ENCODE peak calls at places on chromosomes 16 and 17, in eight cellular contexts. M is ovary, W is colonic mucosa, E is ascending aorta, L is tibial nerve, O is OCI-LY7, I is neural progenitor cell, V is breast epithelium. S is an unnamed sample. For H3K4me1, the result is how much of the 10 kb centered on the place peaks cover.

GRCh38 chr17:74042744-74043486 is 160.6 kb upstream of the RPL38 start:
- DNase-seq in M (no peak), W (no peak), E (peak), L (peak), O (no peak), I (no peak), V (peak), S (peak)

GRCh38 chr16:27455700-27456099 is 53.7 kb downstream of the IL21R start:
- DNase-seq in M (no peak), W (no peak), E (no peak), L (no peak), O (no peak), I (no peak), V (no peak), S (no peak)

GRCh38 chr16:58222532-58223316 is 24.8 kb upstream of the CSNK2A2 start:
- DNase-seq in M (no peak), W (no peak), E (no peak), L (no peak), O (no peak), I (no peak), V (no peak), S (peak)

GRCh38 chr17:43720311-43721060 is 38.1 kb downstream of the SOST start:
- DNase-seq in M (peak), W (peak), E (peak), L (peak), O (peak), I (peak), V (peak), S (peak)

GRCh38 chr16:3654249-3654991 is at the start of gene DNASE1:
- DNase-seq in M (peak), W (peak), E (no peak), L (peak), O (peak), I (peak), V (no peak), S (peak)

GRCh38 chr16:89368604-89369249 is 121.6 kb downstream of the ANKRD11 start:
- DNase-seq in M (no peak), W (no peak), E (no peak), L (no peak), O (no peak), I (no peak), V (no peak), S (no peak)

GRCh38 chr16:12257926-12258561 is 281.5 kb downstream of the SNX29 start:
- DNase-seq in M (no peak), W (peak), E (no peak), L (no peak), O (peak), I (peak), V (peak), S (no peak)

GRCh38 chr16:281660-282249 is 1.2 kb upstream of the PDIA2 start:
- DNase-seq in M (no peak), W (no peak), E (no peak), L (no peak), O (no peak), I (no peak), V (no peak), S (no peak)

GRCh38 chr17:51050291-51051033 is 70.2 kb downstream of the SPAG9 start:
- DNase-seq in M (no peak), W (no peak), E (no peak), L (no peak), O (peak), I (no peak), V (no peak), S (no peak)

GRCh38 chr16:12236491-12237030 is 260.0 kb downstream of the SNX29 start:
- DNase-seq in M (no peak), W (no peak), E (no peak), L (no peak), O (peak), I (no peak), V (no peak), S (no peak)

GRCh38 chr16:86283944-86284343 is 226.4 kb upstream of the FOXF1 start:
- DNase-seq in M (no peak), W (peak), E (no peak), L (no peak), O (no peak), I (no peak), V (no peak), S (no peak)

GRCh38 chr17:30716461-30717289 is 107.8 kb downstream of the CRLF3 start:
- DNase-seq in M (no peak), W (no peak), E (no peak), L (no peak), O (peak), I (no peak), V (no peak), S (no peak)

GRCh38 chr16:53034306-53034705 is 18.4 kb downstream of the CHD9NB start:
- DNase-seq in M (no peak), W (no peak), E (no peak), L (no peak), O (no peak), I (no peak), V (no peak), S (no peak)

GRCh38 chr17:66841744-66842143 is 6.8 kb downstream of the CACNG5 start:
- DNase-seq in M (no peak), W (no peak), E (no peak), L (no peak), O (no peak), I (no peak), V (no peak), S (no peak)

GRCh38 chr16:67719778-67720144 is 645 bp upstream of the GFOD2 start:
- DNase-seq in M (peak), W (peak), E (no peak), L (peak), O (peak), I (peak), V (no peak), S (peak)

GRCh38 chr17:16870253-16871245 is 101.4 kb downstream of the TNFRSF13B start:
- DNase-seq in M (no peak), W (no peak), E (no peak), L (no peak), O (no peak), I (no peak), V (peak), S (no peak)

GRCh38 chr17:47733047-47733413 is at the start of gene TBX21:
- DNase-seq in M (no peak), W (peak), E (peak), L (no peak), O (peak), I (peak), V (peak), S (peak)
- TF ChIP-seq CTCF in M (no peak), W (no peak), E (no peak), L (peak), O (peak), I (peak), V (no peak), S (peak)

GRCh38 chr17:8019665-8020064 is 17.2 kb downstream of the GUCY2D start:
- DNase-seq in M (no peak), W (no peak), E (no peak), L (no peak), O (no peak), I (no peak), V (no peak), S (no peak)

GRCh38 chr17:8019161-8019560 is 16.7 kb downstream of the GUCY2D start:
- DNase-seq in M (no peak), W (no peak), E (no peak), L (no peak), O (no peak), I (peak), V (no peak), S (no peak)

GRCh38 chr17:8020251-8020650 is 17.8 kb downstream of the GUCY2D start:
- DNase-seq in M (no peak), W (no peak), E (no peak), L (no peak), O (no peak), I (no peak), V (no peak), S (no peak)

GRCh38 chr17:8016632-8017424 is 14.4 kb downstream of the GUCY2D start:
- DNase-seq in M (no peak), W (peak), E (no peak), L (peak), O (peak), I (peak), V (no peak), S (peak)

DNA sequence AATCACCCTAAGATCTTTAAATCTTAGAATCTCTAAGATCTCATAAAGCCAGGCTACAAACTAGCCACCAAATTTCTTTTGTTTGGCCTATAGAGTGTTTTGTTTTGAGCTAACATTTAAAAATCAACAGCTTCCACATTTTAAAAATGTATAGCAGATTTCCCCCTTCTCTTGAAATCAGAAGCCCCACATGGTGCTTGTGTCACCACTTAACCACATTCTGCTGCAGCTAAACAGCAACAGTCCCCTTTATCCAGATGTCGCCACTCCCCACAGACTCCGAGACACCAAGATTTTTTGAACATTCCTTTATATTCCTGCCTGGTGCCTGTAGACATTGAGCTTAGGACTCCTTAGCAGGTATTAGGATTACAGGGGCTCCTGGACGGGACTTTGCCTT is 16.0 kb downstream of the GUCY2D start:
- DNase-seq in M (no peak), W (no peak), E (no peak), L (no peak), O (no peak), I (no peak), V (no peak), S (no peak)
- H3K4me1 ChIP-seq in M (under half), W (under half), E (under half), L (under half), O (under half), I (under half), V (under half), S (under half)

GRCh38 chr17:35766489-35766877 is 5.8 kb downstream of the C17orf50 start:
- DNase-seq in M (no peak), W (no peak), E (no peak), L (no peak), O (no peak), I (no peak), V (no peak), S (no peak)

GRCh38 chr17:35766903-35767510 is 6.3 kb downstream of the C17orf50 start:
- DNase-seq in M (no peak), W (no peak), E (no peak), L (peak), O (peak), I (no peak), V (no peak), S (peak)

GRCh38 chr17:35768796-35769195 is 8.1 kb downstream of the C17orf50 start:
- DNase-seq in M (no peak), W (no peak), E (no peak), L (no peak), O (no peak), I (no peak), V (no peak), S (no peak)

GRCh38 chr17:35773129-35773528 is 12.4 kb downstream of the C17orf50 start:
- DNase-seq in M (no peak), W (no peak), E (no peak), L (no peak), O (no peak), I (no peak), V (no peak), S (no peak)

GRCh38 chr17:35769895-35770486 is 9.3 kb downstream of the C17orf50 start:
- DNase-seq in M (no peak), W (no peak), E (no peak), L (no peak), O (no peak), I (no peak), V (no peak), S (no peak)
- TF ChIP-seq CTCF in M (no peak), W (no peak), E (no peak), L (no peak), O (peak), I (peak), V (no peak), S (peak)

GRCh38 chr17:75353176-75353575 is 52.3 kb downstream of the GRB2 start:
- DNase-seq in M (no peak), W (no peak), E (no peak), L (no peak), O (no peak), I (no peak), V (no peak), S (no peak)
- H3K4me1 ChIP-seq in M (under half), W (under half), E (under half), L (under half), O (half or more), I (under half), V (under half), S (under half)

GRCh38 chr16:71883193-71883848 is 661 bp downstream of the ZNF821 start:
- DNase-seq in M (peak), W (peak), E (no peak), L (peak), O (peak), I (no peak), V (no peak), S (peak)
- TF ChIP-seq CTCF in M (no peak), W (no peak), E (no peak), L (no peak), O (no peak), I (peak), V (no peak), S (no peak)

GRCh38 chr17:10821062-10821461 is 16.8 kb downstream of the PIRT start:
- DNase-seq in M (no peak), W (no peak), E (no peak), L (no peak), O (no peak), I (no peak), V (no peak), S (no peak)
- H3K4me1 ChIP-seq in M (under half), W (under half), E (under half), L (under half), O (under half), I (under half), V (under half), S (under half)

GRCh38 chr16:60295451-60295850 is 1561.3 kb upstream of the GOT2 start:
- DNase-seq in M (no peak), W (no peak), E (no peak), L (no peak), O (no peak), I (no peak), V (no peak), S (no peak)
- TF ChIP-seq CTCF in M (no peak), W (no peak), E (no peak), L (no peak), O (no peak), I (no peak), V (no peak), S (no peak)

GRCh38 chr17:46060461-46060860 is 61.4 kb downstream of the STH start:
- DNase-seq in M (no peak), W (no peak), E (no peak), L (no peak), O (no peak), I (no peak), V (no peak), S (no peak)

GRCh38 chr17:46056800-46057304 is 57.8 kb downstream of the STH start:
- DNase-seq in M (no peak), W (no peak), E (no peak), L (no peak), O (no peak), I (no peak), V (no peak), S (no peak)

GRCh38 chr17:46061435-46061834 is 62.4 kb downstream of the STH start:
- DNase-seq in M (no peak), W (no peak), E (no peak), L (no peak), O (no peak), I (no peak), V (no peak), S (peak)

GRCh38 chr17:46057366-46057765 is 58.3 kb downstream of the STH start:
- DNase-seq in M (no peak), W (no peak), E (no peak), L (no peak), O (no peak), I (no peak), V (no peak), S (peak)

DNA sequence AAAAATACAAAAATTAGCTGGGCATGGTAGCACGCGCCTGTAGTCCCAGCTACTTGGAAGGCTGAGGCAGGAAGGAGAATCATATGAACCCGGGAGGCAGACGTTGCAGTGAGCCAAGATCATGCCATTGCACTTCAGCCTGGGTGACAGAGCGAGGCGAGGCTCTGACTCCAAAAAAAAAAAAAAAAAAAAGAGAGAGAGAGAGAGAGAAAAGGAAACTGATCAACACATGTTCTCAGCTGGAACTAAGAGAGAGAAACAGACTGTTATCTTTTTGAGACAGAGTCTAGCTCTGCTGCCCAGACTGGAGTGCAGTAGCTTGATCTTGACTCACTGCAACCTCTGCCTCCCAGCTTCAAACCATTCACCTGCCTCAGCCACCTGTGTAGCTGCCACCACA is 60.4 kb downstream of the STH start:
- DNase-seq in M (no peak), W (no peak), E (no peak), L (no peak), O (no peak), I (no peak), V (no peak), S (no peak)
- H3K4me1 ChIP-seq in M (under half), W (under half), E (under half), L (under half), O (under half), I (under half), V (under half), S (under half)

DNA sequence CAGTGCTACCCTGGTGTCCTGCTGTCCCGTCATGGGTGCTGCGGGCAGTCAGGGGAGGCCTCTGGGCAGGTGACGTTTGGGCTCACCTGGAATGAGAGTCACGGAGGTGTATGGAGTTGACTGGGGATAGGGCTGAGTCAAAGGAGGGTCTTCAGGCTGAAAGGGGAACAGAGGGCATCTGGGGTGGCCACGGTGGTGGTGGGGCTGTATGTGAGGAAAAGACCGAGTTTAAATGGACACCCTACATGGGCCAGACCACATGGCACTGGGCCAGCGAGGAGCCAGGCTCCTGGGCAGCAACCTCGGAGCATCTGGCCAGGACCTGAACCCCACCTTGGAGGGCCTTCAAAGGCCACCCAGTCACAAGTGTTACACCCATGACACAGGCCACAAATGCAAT is 5.4 kb downstream of the NATD1 start:
- DNase-seq in M (no peak), W (no peak), E (no peak), L (no peak), O (no peak), I (no peak), V (no peak), S (no peak)
- TF ChIP-seq CTCF in M (no peak), W (no peak), E (no peak), L (no peak), O (no peak), I (no peak), V (no peak), S (no peak)

DNA sequence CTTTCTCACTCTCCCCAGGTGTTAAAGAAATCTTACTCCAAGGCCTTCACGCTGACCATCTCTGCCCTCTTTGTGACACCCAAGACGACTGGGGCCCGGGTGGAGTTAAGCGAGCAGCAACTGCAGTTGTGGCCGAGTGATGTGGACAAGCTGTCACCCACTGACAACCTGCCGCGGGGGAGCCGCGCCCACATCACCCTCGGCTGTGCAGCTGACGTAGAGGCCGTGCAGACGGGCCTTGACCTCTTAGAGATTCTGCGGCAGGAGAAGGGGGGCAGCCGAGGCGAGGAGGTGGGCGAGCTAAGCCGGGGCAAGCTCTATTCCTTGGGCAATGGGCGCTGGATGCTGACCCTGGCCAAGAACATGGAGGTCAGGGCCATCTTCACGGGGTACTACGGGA is 6.9 kb downstream of the CNP start:
- DNase-seq in M (peak), W (no peak), E (no peak), L (no peak), O (no peak), I (no peak), V (no peak), S (no peak)
- H3K4me1 ChIP-seq in M (under half), W (under half), E (under half), L (under half), O (under half), I (under half), V (under half), S (under half)